ENCODE peak calls at places on chromosomes 1 and 21, in seven cellular contexts. V is DMS153, G is fibroblast of pulmonary artery, K is upper lobe of right lung, C is left kidney, X is NCI-H1417, I is PC-3. O is an unnamed sample.

GRCh38 chr21:36719614-36720013 is 20.7 kb downstream of the SIM2 start:
- DNase-seq in K (peak; percentile 35), G (no peak), X (no peak), I (no peak), V (no peak), C (no peak), O (no peak)

GRCh38 chr1:26826261-26827201 is at the start of gene ZDHHC18:
- DNase-seq in C (peak; percentile 86), G (peak; percentile 49), V (peak; percentile 8), K (peak; percentile 90), X (peak; percentile 87), I (peak; percentile 73), O (peak; percentile 75)

GRCh38 chr1:155967410-155968400 is 10.6 kb downstream of the ARHGEF2 start:
- DNase-seq in V (peak; percentile 26), K (no peak), X (peak; percentile 77), C (peak; percentile 67), I (no peak), G (peak; percentile 41), O (no peak)

GRCh38 chr1:89068291-89068690 is 3.3 kb upstream of the GBP1 start:
- DNase-seq in I (peak; percentile 73), G (peak; percentile 7), K (no peak), C (no peak), X (no peak), V (no peak), O (no peak)

GRCh38 chr1:155003227-155003765 is 694 bp downstream of the ZBTB7B start:
- DNase-seq in G (no peak), I (peak; percentile 47), V (no peak), C (peak; percentile 70), X (peak; percentile 77), K (no peak), O (peak; percentile 84)

GRCh38 chr1:109639841-109640184 is 16.1 kb upstream of the GSTM4 start:
- DNase-seq in I (no peak), G (no peak), V (no peak), C (no peak), K (peak; percentile 52), X (no peak), O (no peak)

GRCh38 chr1:62238507-62238906 is 43.9 kb downstream of the L1TD1 start:
- DNase-seq in X (no peak), C (no peak), G (no peak), V (no peak), I (no peak), K (no peak), O (no peak)

GRCh38 chr1:221430133-221430960 is 311.5 kb downstream of the DUSP10 start:
- DNase-seq in C (no peak), G (no peak), X (no peak), V (no peak), I (no peak), K (no peak), O (no peak)

GRCh38 chr1:10668241-10668761 is 128.1 kb downstream of the CASZ1 start:
- DNase-seq in X (peak; percentile 64), K (no peak), C (peak; percentile 71), G (no peak), V (peak; percentile 46), I (no peak), O (no peak)

GRCh38 chr1:198500026-198500425 is 40.5 kb downstream of the ATP6V1G3 start:
- DNase-seq in I (no peak), C (no peak), V (no peak), K (no peak), X (no peak), G (no peak), O (no peak)